ENCODE peak calls at places on chromosomes 7 and 10, in five cellular contexts. E, H, U, J and G are unnamed samples.

GRCh38 chr7:28904539-28905143 is 53.5 kb downstream of the TRIL start:
- DNase-seq in E (no peak), H (no peak), U (no peak), J (no peak), G (no peak)

GRCh38 chr7:78924581-78924980 is 528.9 kb downstream of the MAGI2 start:
- DNase-seq in E (no peak), H (no peak), U (no peak), J (no peak), G (no peak)

GRCh38 chr10:43595739-43596298 is 10.4 kb upstream of the ZNF485 start:
- DNase-seq in E (no peak), H (no peak), U (peak; percentile 77), J (no peak), G (no peak)

GRCh38 chr7:66958708-66959350 is 36.6 kb downstream of the SBDS start:
- DNase-seq in E (no peak), H (no peak), U (no peak), J (no peak), G (no peak)

GRCh38 chr7:110894111-110894510 is 196.8 kb upstream of the LRRN3 start:
- DNase-seq in E (no peak), H (no peak), U (no peak), J (no peak), G (no peak)

GRCh38 chr10:122280977-122281376 is 9.9 kb downstream of the BTBD16 start:
- DNase-seq in E (no peak), H (no peak), U (no peak), J (no peak), G (no peak)

GRCh38 chr7:153682628-153683027 is 369.6 kb upstream of the DPP6 start:
- DNase-seq in E (no peak), H (no peak), U (no peak), J (no peak), G (no peak)

GRCh38 chr10:113617086-113617485 is 46.8 kb downstream of the NRAP start:
- DNase-seq in E (no peak), H (no peak), U (no peak), J (no peak), G (no peak)

GRCh38 chr10:90435296-90435695 is 422.5 kb downstream of the HTR7 start:
- DNase-seq in E (no peak), H (no peak), U (no peak), J (no peak), G (no peak)

GRCh38 chr10:104816501-104816900 is 175.4 kb downstream of the SORCS3 start:
- DNase-seq in E (no peak), H (no peak), U (no peak), J (no peak), G (no peak)

GRCh38 chr10:96935148-96935547 is 103.0 kb downstream of the LCOR start:
- DNase-seq in E (no peak), H (no peak), U (no peak), J (no peak), G (no peak)

GRCh38 chr7:95694334-95694733 is 78.0 kb upstream of the DYNC1I1 start:
- DNase-seq in E (no peak), H (no peak), U (no peak), J (no peak), G (no peak)

GRCh38 chr10:70816220-70816894 is 609 bp downstream of the SGPL1 start:
- DNase-seq in E (peak; percentile 38), H (peak; percentile 38), U (peak; percentile 67), J (no peak), G (peak; percentile 22)

GRCh38 chr10:28681345-28681763 is 4.0 kb downstream of the BAMBI start:
- DNase-seq in E (no peak), H (no peak), U (no peak), J (no peak), G (no peak)

GRCh38 chr7:154409703-154410311 is 357.6 kb downstream of the DPP6 start:
- DNase-seq in E (no peak), H (no peak), U (no peak), J (no peak), G (no peak)